ENCODE peak calls at places on chromosome 3, in five cellular contexts. G, B, S, Y and I are unnamed samples.

GRCh38 chr3:9721015-9721697 is 10.4 kb upstream of the BRPF1 start:
- DNase-seq in Y (no peak), S (no peak), B (no peak), G (no peak), I (no peak)

GRCh38 chr3:114627760-114628159 is 333.9 kb downstream of the TIGIT start:
- DNase-seq in Y (no peak), B (no peak), G (no peak), S (peak), I (no peak)

GRCh38 chr3:120693439-120694172 is 11.6 kb upstream of the HGD start:
- DNase-seq in S (no peak), Y (no peak), B (no peak), G (peak), I (no peak)

GRCh38 chr3:126345641-126346460 is 11.4 kb downstream of the KLF15 start:
- DNase-seq in B (no peak), S (no peak), Y (no peak), G (no peak), I (no peak)

GRCh38 chr3:171317133-171317532 is 143.1 kb downstream of the TNIK start:
- DNase-seq in Y (no peak), G (no peak), S (peak), B (no peak), I (no peak)

GRCh38 chr3:178778579-178778978 is 242.3 kb downstream of the KCNMB2 start:
- DNase-seq in B (no peak), Y (no peak), S (no peak), G (peak), I (no peak)

GRCh38 chr3:128501431-128501830 is 8.4 kb upstream of the GATA2 start:
- DNase-seq in B (no peak), S (no peak), G (no peak), Y (no peak), I (no peak)

GRCh38 chr3:176789281-176789705 is 408.0 kb downstream of the TBL1XR1 start:
- DNase-seq in G (peak), Y (no peak), S (no peak), B (no peak), I (no peak)

GRCh38 chr3:116179091-116179490 is 266.2 kb downstream of the LSAMP start:
- DNase-seq in S (no peak), G (no peak), B (no peak), Y (no peak), I (no peak)

GRCh38 chr3:186476044-186476468 is 68.1 kb downstream of the CRYGS start:
- DNase-seq in S (no peak), Y (no peak), B (no peak), G (no peak), I (no peak)

GRCh38 chr3:94345101-94345500 is 282.2 kb downstream of the NSUN3 start:
- DNase-seq in B (no peak), S (no peak), G (no peak), Y (no peak), I (no peak)

GRCh38 chr3:116046350-116046749 is 398.9 kb downstream of the LSAMP start:
- DNase-seq in B (no peak), S (no peak), G (no peak), Y (no peak), I (no peak)

GRCh38 chr3:126549861-126550487 is 8.8 kb downstream of the C3orf22 start:
- DNase-seq in G (no peak), Y (no peak), S (peak), B (no peak), I (peak)

GRCh38 chr3:112531358-112531781 is 30.4 kb downstream of the ATG3 start:
- DNase-seq in Y (no peak), G (no peak), B (peak), S (no peak), I (no peak)

GRCh38 chr3:14764331-14765064 is 54.3 kb upstream of the FGD5 start:
- DNase-seq in S (no peak), G (no peak), Y (no peak), B (no peak), I (no peak)

GRCh38 chr3:44414517-44415090 is 62.9 kb downstream of the ZNF445 start:
- DNase-seq in G (no peak), S (no peak), B (no peak), Y (no peak), I (no peak)

GRCh38 chr3:135784557-135784956 is 181.0 kb upstream of the PPP2R3A start:
- DNase-seq in G (no peak), S (no peak), Y (no peak), B (peak), I (no peak)

GRCh38 chr3:50605901-50606326 is 5.7 kb downstream of the CISH start:
- DNase-seq in Y (no peak), S (no peak), B (no peak), G (no peak), I (no peak)

GRCh38 chr3:78050276-78051080 is 1010.6 kb downstream of the ROBO2 start:
- DNase-seq in B (no peak), G (no peak), Y (no peak), S (no peak), I (no peak)

GRCh38 chr3:137259089-137259488 is 301.3 kb downstream of the IL20RB start:
- DNase-seq in G (no peak), Y (no peak), S (no peak), B (no peak), I (no peak)

GRCh38 chr3:140403559-140403958 is 274.3 kb upstream of the TRIM42 start:
- DNase-seq in B (no peak), S (no peak), Y (no peak), G (no peak), I (no peak)

GRCh38 chr3:10625307-10625706 is 119.9 kb upstream of the ATP2B2 start:
- DNase-seq in B (no peak), Y (no peak), G (no peak), S (no peak), I (no peak)